ENCODE peak calls at places on chromosomes 12 and 14, in six cellular contexts. C is effector memory CD4-positive, alpha-beta T cell; H is ascending aorta; T is SJSA1; J is lung; M is cardiac muscle cell. P is an unnamed sample. For H3K4me1, the result is how much of the 10 kb centered on the place peaks cover.

GRCh38 chr14:100341301-100342031 is 18.3 kb downstream of the SLC25A47 start:
- DNase-seq in C (no peak), H (peak), T (peak), J (peak), M (peak), P (peak)

GRCh38 chr12:131456301-131457027 is 254.4 kb upstream of the SFSWAP start:
- DNase-seq in C (no peak), H (peak), T (no peak), J (no peak), M (no peak), P (no peak)

GRCh38 chr12:53998174-53998899 is 1.6 kb upstream of the HOXC9 start:
- DNase-seq in C (no peak), H (no peak), T (no peak), J (no peak), M (no peak), P (no peak)

GRCh38 chr12:103848132-103848531 is 7.1 kb upstream of the NT5DC3 start:
- DNase-seq in C (no peak), H (no peak), T (no peak), J (no peak), M (no peak), P (no peak)

GRCh38 chr14:28820677-28821076 is 54.1 kb downstream of the FOXG1 start:
- DNase-seq in C (no peak), H (no peak), T (no peak), J (no peak), M (no peak), P (no peak)

GRCh38 chr14:102008891-102009290 is 44.5 kb downstream of the DYNC1H1 start:
- DNase-seq in C (no peak), H (no peak), T (no peak), J (no peak), M (no peak), P (no peak)

GRCh38 chr14:20684662-20685456 is 499 bp downstream of the RNASE4 start:
- DNase-seq in C (no peak), H (peak), T (no peak), J (peak), M (peak), P (no peak)

GRCh38 chr12:69442894-69443293 is 27.3 kb upstream of the FRS2 start:
- DNase-seq in C (no peak), H (no peak), T (peak), J (no peak), M (peak), P (peak)

GRCh38 chr14:74979442-74980397 is 23.0 kb upstream of the EIF2B2 start:
- DNase-seq in C (no peak), H (peak), T (no peak), J (no peak), M (peak), P (peak)

GRCh38 chr14:54002653-54003052 is 46.0 kb upstream of the BMP4 start:
- DNase-seq in C (no peak), H (no peak), T (no peak), J (no peak), M (peak), P (no peak)

GRCh38 chr14:96482986-96483385 is 19.2 kb upstream of the PAPOLA start:
- DNase-seq in C (no peak), H (peak), T (no peak), J (no peak), M (no peak), P (no peak)

GRCh38 chr14:105169776-105170655 is 1.4 kb upstream of the JAG2 start:
- DNase-seq in C (peak), H (no peak), T (no peak), J (no peak), M (no peak), P (no peak)

GRCh38 chr12:75170786-75171185 is 38.9 kb downstream of the KCNC2 start:
- DNase-seq in C (no peak), H (no peak), T (no peak), J (no peak), M (no peak), P (no peak)

GRCh38 chr14:69087061-69087461 is 65.9 kb downstream of the DCAF5 start:
- DNase-seq in C (no peak), H (no peak), T (no peak), J (no peak), M (peak), P (no peak)

GRCh38 chr12:88895634-88896033 is 315.4 kb upstream of the KITLG start:
- DNase-seq in C (no peak), H (no peak), T (no peak), J (no peak), M (no peak), P (peak)

GRCh38 chr12:43917896-43918295 is 82.0 kb downstream of the TMEM117 start:
- DNase-seq in C (no peak), H (no peak), T (no peak), J (no peak), M (no peak), P (no peak)

GRCh38 chr14:45065540-45065939 is 18.4 kb upstream of the PRPF39 start:
- DNase-seq in C (no peak), H (no peak), T (no peak), J (no peak), M (no peak), P (no peak)

GRCh38 chr14:104253901-104254353 is 115.5 kb downstream of the KIF26A start:
- DNase-seq in C (no peak), H (no peak), T (no peak), J (no peak), M (no peak), P (no peak)

GRCh38 chr14:49879683-49880204 is 13.1 kb upstream of the ARF6 start:
- DNase-seq in C (peak), H (no peak), T (peak), J (no peak), M (peak), P (peak)

GRCh38 chr14:97491697-97492096 is 694.5 kb downstream of the VRK1 start:
- DNase-seq in C (no peak), H (no peak), T (no peak), J (no peak), M (no peak), P (no peak)

GRCh38 chr12:120468271-120468845 is 1.2 kb downstream of the SRSF9 start:
- DNase-seq in C (no peak), H (peak), T (peak), J (peak), M (peak), P (no peak)

GRCh38 chr14:99944241-99944651 is 121.0 kb upstream of the EVL start:
- DNase-seq in C (no peak), H (no peak), T (no peak), J (no peak), M (no peak), P (no peak)

GRCh38 chr12:89919241-89919906 is 210.7 kb upstream of the ATP2B1 start:
- DNase-seq in C (no peak), H (no peak), T (no peak), J (no peak), M (no peak), P (no peak)

GRCh38 chr14:62736426-62737043 is 308.7 kb downstream of the KCNH5 start:
- DNase-seq in C (no peak), H (no peak), T (peak), J (no peak), M (no peak), P (no peak)

GRCh38 chr14:57153286-57153685 is 115.4 kb downstream of the EXOC5 start:
- DNase-seq in C (no peak), H (no peak), T (no peak), J (no peak), M (no peak), P (no peak)

GRCh38 chr12:131448254-131448795 is 262.6 kb upstream of the SFSWAP start:
- DNase-seq in C (no peak), H (no peak), T (no peak), J (no peak), M (no peak), P (no peak)

GRCh38 chr14:64244279-64244678 is 49.9 kb downstream of the ESR2 start:
- DNase-seq in C (no peak), H (no peak), T (no peak), J (no peak), M (peak), P (peak)

GRCh38 chr14:24673059-24673458 is 39.1 kb upstream of the GZMB start:
- DNase-seq in C (no peak), H (no peak), T (no peak), J (no peak), M (no peak), P (no peak)

GRCh38 chr14:74932401-74932901 is 9.4 kb upstream of the RPS6KL1 start:
- DNase-seq in C (no peak), H (no peak), T (no peak), J (no peak), M (peak), P (peak)

GRCh38 chr14:105496831-105497591 is 6.0 kb downstream of the TEDC1 start:
- DNase-seq in C (no peak), H (no peak), T (no peak), J (no peak), M (no peak), P (no peak)

GRCh38 chr14:103886304-103887169 is 39.2 kb upstream of the PPP1R13B start:
- DNase-seq in C (no peak), H (no peak), T (no peak), J (no peak), M (peak), P (no peak)

GRCh38 chr12:26636710-26637328 is 196.2 kb downstream of the ITPR2 start:
- DNase-seq in C (no peak), H (no peak), T (peak), J (no peak), M (peak), P (peak)

GRCh38 chr12:47910486-47910885 is 5.7 kb upstream of the VDR start:
- DNase-seq in C (no peak), H (no peak), T (no peak), J (no peak), M (peak), P (no peak)

GRCh38 chr12:122499991-122500684 is 594 bp downstream of the ZCCHC8 start:
- DNase-seq in C (peak), H (peak), T (peak), J (peak), M (peak), P (peak)

GRCh38 chr12:20950248-20950647 is 139.7 kb downstream of the SLCO1B3 start:
- DNase-seq in C (no peak), H (no peak), T (peak), J (no peak), M (peak), P (peak)

GRCh38 chr14:92039073-92039719 is 663 bp downstream of the TRIP11 start:
- DNase-seq in C (no peak), H (peak), T (no peak), J (no peak), M (peak), P (peak)

GRCh38 chr14:93105362-93105761 is 10.4 kb downstream of the ITPK1 start:
- DNase-seq in C (no peak), H (no peak), T (peak), J (peak), M (peak), P (no peak)

GRCh38 chr14:93107383-93107782 is 8.3 kb downstream of the ITPK1 start:
- DNase-seq in C (no peak), H (no peak), T (no peak), J (no peak), M (no peak), P (no peak)

GRCh38 chr14:93109572-93110481 is 5.9 kb downstream of the ITPK1 start:
- DNase-seq in C (no peak), H (no peak), T (no peak), J (no peak), M (no peak), P (no peak)

GRCh38 chr14:93106541-93107156 is 9.1 kb downstream of the ITPK1 start:
- DNase-seq in C (no peak), H (no peak), T (no peak), J (no peak), M (no peak), P (no peak)

GRCh38 chr14:93108105-93108504 is 7.6 kb downstream of the ITPK1 start:
- DNase-seq in C (no peak), H (no peak), T (no peak), J (no peak), M (no peak), P (no peak)
- H3K4me1 ChIP-seq in C (under half), H (under half), T (under half), J (under half), M (under half), P (under half)

DNA sequence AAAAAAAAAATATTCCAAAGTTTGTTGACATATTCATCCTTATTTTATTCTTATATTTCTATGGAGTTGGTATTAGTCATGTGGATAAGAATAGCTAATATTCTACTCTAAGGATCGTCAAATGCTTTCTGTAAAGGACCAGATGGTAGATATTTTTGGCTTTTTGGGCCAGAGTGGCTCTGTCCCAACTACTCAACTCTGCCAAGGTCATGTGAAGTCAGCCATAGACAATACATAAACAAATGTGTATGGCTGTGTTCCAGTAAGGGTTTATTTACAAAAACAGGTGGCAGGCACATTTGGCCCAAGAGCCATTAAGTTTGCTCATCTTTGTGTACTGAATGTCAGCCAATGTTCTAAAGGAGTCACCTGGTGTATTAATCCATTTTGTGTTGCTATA is 131.8 kb downstream of the TBX5 start:
- DNase-seq in C (no peak), H (no peak), T (no peak), J (no peak), M (no peak), P (no peak)
- H3K4me1 ChIP-seq in C (under half), H (under half), T (under half), J (under half), M (under half), P (under half)

DNA sequence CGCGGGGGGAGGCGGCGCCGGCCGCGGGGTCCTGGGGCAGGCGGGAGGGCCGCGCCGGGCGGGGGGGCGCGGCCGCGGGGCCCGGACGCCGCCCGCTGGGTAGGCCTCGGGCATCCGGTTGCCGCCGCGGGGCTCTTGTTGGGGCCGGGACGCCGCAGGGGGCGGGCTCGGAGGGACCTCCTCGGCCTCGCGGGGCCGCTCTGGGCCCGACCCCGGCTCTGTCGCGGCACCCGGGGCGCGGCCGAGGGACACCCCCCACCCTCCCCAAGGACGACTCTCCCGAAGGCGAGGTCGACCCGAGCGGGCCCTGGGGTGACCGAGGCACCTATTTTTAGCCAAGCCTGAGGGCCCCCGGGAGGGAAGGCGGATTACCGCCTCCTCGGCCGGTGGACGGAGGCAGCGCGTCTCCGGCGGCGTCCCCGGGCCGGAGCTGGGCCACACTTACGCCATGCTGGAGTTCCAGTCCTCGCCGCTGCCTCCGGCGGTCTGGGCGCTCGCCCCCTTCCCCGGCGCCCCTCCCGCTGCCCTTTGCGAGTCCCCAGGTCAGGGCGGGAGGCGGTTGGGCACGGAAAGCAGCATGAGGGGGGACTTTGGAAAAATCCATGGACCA is 499 bp downstream of the KTN1 start:
- DNase-seq in C (peak), H (peak), T (peak), J (peak), M (peak), P (peak)
- H3K4me1 ChIP-seq in C (under half), H (under half), T (half or more), J (under half), M (under half), P (under half)

GRCh38 chr12:46390881-46391280 is 18.3 kb upstream of the SLC38A2 start:
- DNase-seq in C (no peak), H (no peak), T (no peak), J (no peak), M (no peak), P (peak)
- H3K4me1 ChIP-seq in C (under half), H (under half), T (half or more), J (under half), M (under half), P (under half)

GRCh38 chr12:52873513-52873831 is 24.7 kb upstream of the KRT78 start:
- DNase-seq in C (no peak), H (no peak), T (no peak), J (no peak), M (no peak), P (no peak)
- H3K4me1 ChIP-seq in C (under half), H (under half), T (half or more), J (under half), M (under half), P (under half)

GRCh38 chr12:51378749-51379148 is 12.5 kb downstream of the GALNT6 start:
- DNase-seq in C (no peak), H (no peak), T (no peak), J (no peak), M (no peak), P (no peak)

GRCh38 chr12:51379571-51379970 is 11.6 kb downstream of the GALNT6 start:
- DNase-seq in C (no peak), H (no peak), T (no peak), J (no peak), M (no peak), P (no peak)

GRCh38 chr12:51383281-51383905 is 7.8 kb downstream of the GALNT6 start:
- DNase-seq in C (no peak), H (no peak), T (no peak), J (no peak), M (no peak), P (no peak)

GRCh38 chr12:51382173-51382572 is 9.0 kb downstream of the GALNT6 start:
- DNase-seq in C (no peak), H (no peak), T (no peak), J (no peak), M (no peak), P (no peak)

DNA sequence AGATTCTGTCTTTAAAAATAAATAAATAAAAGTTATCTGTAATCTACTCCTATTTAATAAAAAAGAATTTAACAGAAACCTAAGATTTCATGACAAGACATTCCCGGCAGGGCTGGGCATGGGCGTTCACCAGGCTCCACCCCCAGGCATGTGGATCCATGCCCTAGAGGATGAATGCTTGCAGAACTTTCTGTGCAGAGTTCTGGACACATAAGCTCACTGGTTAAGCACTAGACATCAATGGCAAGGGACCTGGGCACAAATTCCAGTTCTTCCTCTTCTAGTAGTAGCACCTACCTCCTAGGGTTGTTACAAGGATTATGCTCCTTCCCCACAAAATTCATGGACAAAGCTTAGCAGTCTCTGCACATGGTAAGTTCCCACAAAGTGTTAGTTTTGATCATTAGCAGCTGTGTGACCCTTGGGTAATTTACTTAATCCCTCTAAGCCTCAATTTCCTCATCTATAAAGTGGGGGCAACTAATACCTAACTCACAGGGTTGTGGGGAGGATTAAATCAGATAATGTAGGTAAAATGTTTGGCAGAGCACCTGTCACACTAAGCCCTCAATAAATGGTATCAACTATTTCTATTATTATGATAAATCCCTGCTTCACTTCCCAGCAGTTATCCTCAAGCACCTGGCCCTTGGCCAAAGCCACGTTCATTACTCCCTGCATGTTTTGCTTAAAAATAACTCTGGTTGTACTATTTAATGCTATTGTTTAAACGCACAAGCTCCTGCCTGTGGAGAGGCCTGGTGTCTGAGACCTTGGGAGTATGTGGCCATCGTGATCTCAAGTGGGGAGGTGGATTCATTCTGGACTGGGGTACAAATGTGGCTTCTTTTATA is 9.8 kb downstream of the GALNT6 start:
- DNase-seq in C (no peak), H (no peak), T (peak), J (no peak), M (peak), P (peak)
- H3K4me1 ChIP-seq in C (under half), H (under half), T (under half), J (under half), M (under half), P (under half)

P was measured in endothelial cell of umbilical vein.